ENCODE peak calls at places on chromosome 4, in five cellular contexts. One of them, this sample, is unnamed. For H3K4me1, the result is how much of the 10 kb centered on the place peaks cover.

GRCh38 chr4:140252742-140253555 is 99.0 kb upstream of the MAML3 start:
- DNase-seq in aorta: peak
- DNase-seq in heart right ventricle: peak
- DNase-seq in HCT116: peak
- DNase-seq in GM23338: peak
- DNase-seq in this sample: peak

GRCh38 chr4:70515342-70516245 is 2.8 kb upstream of the AMTN start:
- DNase-seq in aorta: no peak
- DNase-seq in HCT116: no peak
- DNase-seq in heart right ventricle: no peak
- DNase-seq in GM23338: no peak
- DNase-seq in this sample: no peak

GRCh38 chr4:148651991-148652390 is 209.8 kb upstream of the NR3C2 start:
- DNase-seq in GM23338: peak
- DNase-seq in HCT116: no peak
- DNase-seq in aorta: no peak
- DNase-seq in heart right ventricle: no peak
- DNase-seq in this sample: no peak

GRCh38 chr4:125749354-125749753 is 434.6 kb downstream of the FAT4 start:
- DNase-seq in HCT116: no peak
- DNase-seq in GM23338: no peak
- DNase-seq in aorta: no peak
- DNase-seq in heart right ventricle: no peak
- DNase-seq in this sample: no peak

GRCh38 chr4:133390198-133390855 is 241.2 kb downstream of the PCDH10 start:
- DNase-seq in HCT116: no peak
- DNase-seq in aorta: no peak
- DNase-seq in heart right ventricle: no peak
- DNase-seq in GM23338: no peak
- DNase-seq in this sample: no peak

GRCh38 chr4:3221996-3222395 is 27.0 kb upstream of the MSANTD1 start:
- DNase-seq in GM23338: no peak
- DNase-seq in aorta: peak
- DNase-seq in heart right ventricle: no peak
- DNase-seq in HCT116: no peak
- DNase-seq in this sample: no peak

GRCh38 chr4:8157944-8158709 is 486 bp downstream of the ABLIM2 start:
- DNase-seq in GM23338: peak
- DNase-seq in heart right ventricle: no peak
- DNase-seq in HCT116: no peak
- DNase-seq in aorta: peak
- DNase-seq in this sample: peak

GRCh38 chr4:14177987-14178386 is 550.5 kb upstream of the BOD1L1 start:
- DNase-seq in HCT116: no peak
- DNase-seq in heart right ventricle: no peak
- DNase-seq in GM23338: no peak
- DNase-seq in aorta: no peak
- DNase-seq in this sample: no peak

GRCh38 chr4:186765673-186766546 is 42.3 kb upstream of the FAT1 start:
- DNase-seq in GM23338: no peak
- DNase-seq in heart right ventricle: no peak
- DNase-seq in aorta: no peak
- DNase-seq in HCT116: peak
- DNase-seq in this sample: no peak

GRCh38 chr4:60396680-60397079 is 803.4 kb upstream of the ADGRL3 start:
- DNase-seq in heart right ventricle: no peak
- DNase-seq in HCT116: no peak
- DNase-seq in GM23338: no peak
- DNase-seq in aorta: no peak
- DNase-seq in this sample: no peak

GRCh38 chr4:55018978-55019377 is 106.4 kb downstream of the KDR start:
- DNase-seq in heart right ventricle: no peak
- DNase-seq in HCT116: no peak
- DNase-seq in aorta: no peak
- DNase-seq in GM23338: no peak
- DNase-seq in this sample: no peak

GRCh38 chr4:16126714-16127113 is 42.9 kb upstream of the PROM1 start:
- DNase-seq in aorta: no peak
- DNase-seq in heart right ventricle: no peak
- DNase-seq in HCT116: no peak
- DNase-seq in GM23338: no peak
- DNase-seq in this sample: no peak

GRCh38 chr4:106627071-106627470 is 258.5 kb upstream of the GIMD1 start:
- DNase-seq in aorta: no peak
- DNase-seq in GM23338: no peak
- DNase-seq in HCT116: no peak
- DNase-seq in heart right ventricle: no peak
- DNase-seq in this sample: no peak

GRCh38 chr4:19329631-19330030 is 922.1 kb upstream of the SLIT2 start:
- DNase-seq in heart right ventricle: no peak
- DNase-seq in aorta: no peak
- DNase-seq in HCT116: no peak
- DNase-seq in GM23338: no peak
- DNase-seq in this sample: no peak

GRCh38 chr4:2958446-2958845 is 4.8 kb downstream of the NOP14 start:
- DNase-seq in heart right ventricle: no peak
- DNase-seq in HCT116: no peak
- DNase-seq in GM23338: no peak
- DNase-seq in aorta: no peak
- DNase-seq in this sample: no peak

GRCh38 chr4:176005766-176006165 is 59.9 kb upstream of the WDR17 start:
- DNase-seq in HCT116: no peak
- DNase-seq in heart right ventricle: no peak
- DNase-seq in aorta: no peak
- DNase-seq in GM23338: no peak
- DNase-seq in this sample: no peak

GRCh38 chr4:186018756-186019155 is 50.2 kb upstream of the TLR3 start:
- DNase-seq in HCT116: no peak
- DNase-seq in GM23338: no peak
- DNase-seq in heart right ventricle: no peak
- DNase-seq in aorta: no peak
- DNase-seq in this sample: no peak

GRCh38 chr4:42425146-42426065 is 28.1 kb downstream of the SHISA3 start:
- DNase-seq in heart right ventricle: no peak
- DNase-seq in aorta: no peak
- DNase-seq in HCT116: no peak
- DNase-seq in GM23338: peak
- DNase-seq in this sample: no peak

GRCh38 chr4:5378002-5378401 is 326.7 kb downstream of the STK32B start:
- DNase-seq in heart right ventricle: no peak
- DNase-seq in GM23338: peak
- DNase-seq in HCT116: peak
- DNase-seq in aorta: no peak
- DNase-seq in this sample: no peak

GRCh38 chr4:14091966-14092365 is 464.4 kb upstream of the BOD1L1 start:
- DNase-seq in heart right ventricle: no peak
- DNase-seq in GM23338: no peak
- DNase-seq in HCT116: no peak
- DNase-seq in aorta: no peak
- DNase-seq in this sample: no peak

GRCh38 chr4:10673817-10674369 is 10.7 kb downstream of the CLNK start:
- DNase-seq in heart right ventricle: no peak
- DNase-seq in GM23338: no peak
- DNase-seq in aorta: no peak
- DNase-seq in HCT116: no peak
- DNase-seq in this sample: no peak

GRCh38 chr4:21885241-21885640 is 63.3 kb downstream of the KCNIP4 start:
- DNase-seq in GM23338: no peak
- DNase-seq in HCT116: no peak
- DNase-seq in heart right ventricle: no peak
- DNase-seq in aorta: no peak
- DNase-seq in this sample: no peak

GRCh38 chr4:145863191-145863590 is 75.4 kb downstream of the ZNF827 start:
- DNase-seq in heart right ventricle: no peak
- DNase-seq in GM23338: no peak
- DNase-seq in HCT116: no peak
- DNase-seq in aorta: no peak
- DNase-seq in this sample: no peak

GRCh38 chr4:16617416-16617815 is 281.0 kb downstream of the LDB2 start:
- DNase-seq in aorta: no peak
- DNase-seq in GM23338: no peak
- DNase-seq in heart right ventricle: no peak
- DNase-seq in HCT116: no peak
- DNase-seq in this sample: no peak

GRCh38 chr4:186946682-186947294 is 223.1 kb upstream of the FAT1 start:
- DNase-seq in aorta: no peak
- DNase-seq in HCT116: peak
- DNase-seq in heart right ventricle: no peak
- DNase-seq in GM23338: peak
- DNase-seq in this sample: no peak

GRCh38 chr4:175789632-175790031 is 22.4 kb downstream of the GPM6A start:
- DNase-seq in HCT116: no peak
- DNase-seq in aorta: no peak
- DNase-seq in GM23338: no peak
- DNase-seq in heart right ventricle: no peak
- DNase-seq in this sample: no peak

GRCh38 chr4:99202536-99202935 is 16.5 kb downstream of the ADH6 start:
- DNase-seq in GM23338: no peak
- DNase-seq in HCT116: no peak
- DNase-seq in aorta: no peak
- DNase-seq in heart right ventricle: no peak
- DNase-seq in this sample: no peak

GRCh38 chr4:53477666-53478065 is 100.2 kb downstream of the FIP1L1 start:
- DNase-seq in GM23338: peak
- DNase-seq in HCT116: no peak
- DNase-seq in heart right ventricle: no peak
- DNase-seq in aorta: no peak
- DNase-seq in this sample: no peak

GRCh38 chr4:53478671-53479456 is 101.4 kb downstream of the FIP1L1 start:
- DNase-seq in aorta: no peak
- DNase-seq in GM23338: no peak
- DNase-seq in heart right ventricle: no peak
- DNase-seq in HCT116: no peak
- DNase-seq in this sample: no peak

GRCh38 chr4:53474178-53474577 is 96.7 kb downstream of the FIP1L1 start:
- DNase-seq in GM23338: no peak
- DNase-seq in HCT116: no peak
- DNase-seq in heart right ventricle: no peak
- DNase-seq in aorta: no peak
- DNase-seq in this sample: no peak

GRCh38 chr4:53477038-53477565 is 99.7 kb downstream of the FIP1L1 start:
- DNase-seq in HCT116: no peak
- DNase-seq in aorta: no peak
- DNase-seq in GM23338: peak
- DNase-seq in heart right ventricle: no peak
- DNase-seq in this sample: no peak

GRCh38 chr4:53476232-53477037 is 99.0 kb downstream of the FIP1L1 start:
- DNase-seq in heart right ventricle: no peak
- DNase-seq in aorta: peak
- DNase-seq in GM23338: peak
- DNase-seq in HCT116: no peak
- DNase-seq in this sample: no peak
- H3K4me1 ChIP-seq in heart right ventricle: under half
- H3K4me1 ChIP-seq in aorta: under half
- H3K4me1 ChIP-seq in GM23338: half or more
- H3K4me1 ChIP-seq in HCT116: under half
- H3K4me1 ChIP-seq in this sample: under half

GRCh38 chr4:153509724-153510123 is 43.6 kb downstream of the TMEM131L start:
- DNase-seq in GM23338: no peak
- DNase-seq in HCT116: no peak
- DNase-seq in aorta: no peak
- DNase-seq in heart right ventricle: no peak
- DNase-seq in this sample: no peak
- H3K4me1 ChIP-seq in GM23338: under half
- H3K4me1 ChIP-seq in HCT116: half or more
- H3K4me1 ChIP-seq in aorta: under half
- H3K4me1 ChIP-seq in heart right ventricle: under half
- H3K4me1 ChIP-seq in this sample: under half

DNA sequence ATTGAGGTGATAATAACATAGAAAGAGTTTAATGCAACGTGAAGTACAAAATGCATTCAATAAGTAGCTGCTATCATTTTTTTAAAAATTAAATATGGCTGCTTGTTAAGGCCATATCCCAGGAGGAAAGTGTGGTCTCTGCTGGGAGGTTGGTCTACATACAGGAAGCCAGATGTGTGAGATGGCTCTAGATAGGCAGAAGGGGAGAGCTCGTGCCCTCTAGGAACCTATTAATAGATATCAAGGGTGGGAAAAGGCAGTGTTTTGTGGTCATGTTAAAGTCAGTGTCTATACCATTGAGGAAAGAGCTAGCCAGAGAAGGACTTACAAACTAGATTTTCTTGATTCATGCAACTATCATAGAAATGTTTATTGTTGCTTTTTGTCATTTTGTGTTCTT is 140.5 kb downstream of the KLHL8 start:
- DNase-seq in aorta: no peak
- DNase-seq in HCT116: no peak
- DNase-seq in GM23338: no peak
- DNase-seq in heart right ventricle: no peak
- DNase-seq in this sample: no peak
- H3K4me1 ChIP-seq in aorta: under half
- H3K4me1 ChIP-seq in HCT116: under half
- H3K4me1 ChIP-seq in GM23338: under half
- H3K4me1 ChIP-seq in heart right ventricle: half or more
- H3K4me1 ChIP-seq in this sample: under half

GRCh38 chr4:184437565-184437964 is 36.8 kb downstream of the IRF2 start:
- DNase-seq in HCT116: no peak
- DNase-seq in GM23338: no peak
- DNase-seq in aorta: no peak
- DNase-seq in heart right ventricle: no peak
- DNase-seq in this sample: no peak

GRCh38 chr4:184440593-184441358 is 33.6 kb downstream of the IRF2 start:
- DNase-seq in HCT116: no peak
- DNase-seq in aorta: no peak
- DNase-seq in GM23338: no peak
- DNase-seq in heart right ventricle: no peak
- DNase-seq in this sample: no peak

GRCh38 chr4:184437988-184438774 is 36.2 kb downstream of the IRF2 start:
- DNase-seq in heart right ventricle: no peak
- DNase-seq in GM23338: no peak
- DNase-seq in HCT116: no peak
- DNase-seq in aorta: no peak
- DNase-seq in this sample: no peak

GRCh38 chr4:184439856-184440592 is 34.3 kb downstream of the IRF2 start:
- DNase-seq in GM23338: no peak
- DNase-seq in heart right ventricle: no peak
- DNase-seq in HCT116: no peak
- DNase-seq in aorta: no peak
- DNase-seq in this sample: no peak

DNA sequence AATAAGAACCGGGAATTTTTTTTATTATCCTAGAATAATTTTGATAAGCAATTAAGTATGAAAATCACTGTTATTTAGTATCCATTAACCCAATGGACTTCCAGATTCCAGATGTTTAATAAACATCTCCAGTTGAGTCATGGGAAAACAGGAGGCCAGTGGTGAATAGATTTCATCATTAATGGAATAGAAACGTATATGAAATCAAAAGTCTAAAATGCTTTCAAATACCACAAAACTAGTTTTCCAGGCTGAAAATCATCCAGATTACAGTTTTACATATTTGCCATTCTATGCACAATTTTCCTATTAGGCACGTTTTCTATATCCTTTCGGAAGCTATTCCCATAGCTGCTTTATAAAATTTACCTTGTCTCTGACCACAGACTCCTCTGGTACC is 35.0 kb downstream of the IRF2 start:
- DNase-seq in HCT116: no peak
- DNase-seq in heart right ventricle: no peak
- DNase-seq in aorta: no peak
- DNase-seq in GM23338: no peak
- DNase-seq in this sample: no peak
- H3K4me1 ChIP-seq in HCT116: under half
- H3K4me1 ChIP-seq in heart right ventricle: half or more
- H3K4me1 ChIP-seq in aorta: under half
- H3K4me1 ChIP-seq in GM23338: half or more
- H3K4me1 ChIP-seq in this sample: under half

GRCh38 chr4:6782147-6782845 is at the start of gene KIAA0232:
- DNase-seq in aorta: peak
- DNase-seq in heart right ventricle: peak
- DNase-seq in HCT116: peak
- DNase-seq in GM23338: peak
- DNase-seq in this sample: peak
- H3K4me1 ChIP-seq in aorta: under half
- H3K4me1 ChIP-seq in heart right ventricle: half or more
- H3K4me1 ChIP-seq in HCT116: under half
- H3K4me1 ChIP-seq in GM23338: under half
- H3K4me1 ChIP-seq in this sample: half or more